ENCODE peak calls at places on chromosomes 16 and 17, in ten cellular contexts. One of them, this sample, is unnamed.

GRCh38 chr17:81832608-81833159 is 407 bp downstream of the MCRIP1 start:
- DNase-seq in BJ: no peak
- DNase-seq in C1 segment of cervical spinal cord: no peak
- DNase-seq in activated T-helper 2 cell treated with anti-CD3 and anti-CD28 coated beads, Interferon-gamma antibody, Interleukin-2, Interleukin-4, amounts not matched to agents 10 μg/mL and 5 μg/mL and 100 μg/mL, durations not matched to agents 14 hours and 24 hours and 36 hours: no peak
- DNase-seq in stimulated activated naive CD4-positive, alpha-beta T cell treated with Interleukin-2 at 50 U/mL for 16 hours: peak
- DNase-seq in T-helper 1 cell: no peak
- DNase-seq in T-cell: peak
- DNase-seq in LoVo: no peak
- DNase-seq in astrocyte of the spinal cord: peak
- DNase-seq in colonic mucosa: peak
- DNase-seq in this sample: peak

GRCh38 chr16:24054649-24055560 is 201.2 kb upstream of the CACNG3 start:
- DNase-seq in astrocyte of the spinal cord: no peak
- DNase-seq in BJ: no peak
- DNase-seq in C1 segment of cervical spinal cord: no peak
- DNase-seq in T-helper 1 cell: no peak
- DNase-seq in activated T-helper 2 cell treated with anti-CD3 and anti-CD28 coated beads, Interferon-gamma antibody, Interleukin-2, Interleukin-4, amounts not matched to agents 10 μg/mL and 5 μg/mL and 100 μg/mL, durations not matched to agents 14 hours and 24 hours and 36 hours: no peak
- DNase-seq in LoVo: no peak
- DNase-seq in colonic mucosa: no peak
- DNase-seq in T-cell: no peak
- DNase-seq in stimulated activated naive CD4-positive, alpha-beta T cell treated with Interleukin-2 at 50 U/mL for 16 hours: no peak
- DNase-seq in this sample: peak

GRCh38 chr16:63037761-63038562 is 1001.7 kb upstream of the CDH8 start:
- DNase-seq in LoVo: no peak
- DNase-seq in colonic mucosa: no peak
- DNase-seq in T-helper 1 cell: no peak
- DNase-seq in C1 segment of cervical spinal cord: no peak
- DNase-seq in astrocyte of the spinal cord: no peak
- DNase-seq in BJ: no peak
- DNase-seq in activated T-helper 2 cell treated with anti-CD3 and anti-CD28 coated beads, Interferon-gamma antibody, Interleukin-2, Interleukin-4, amounts not matched to agents 10 μg/mL and 5 μg/mL and 100 μg/mL, durations not matched to agents 14 hours and 24 hours and 36 hours: no peak
- DNase-seq in T-cell: no peak
- DNase-seq in stimulated activated naive CD4-positive, alpha-beta T cell treated with Interleukin-2 at 50 U/mL for 16 hours: no peak
- DNase-seq in this sample: no peak

GRCh38 chr16:85103096-85104079 is 8.9 kb downstream of the CIBAR2 start:
- DNase-seq in stimulated activated naive CD4-positive, alpha-beta T cell treated with Interleukin-2 at 50 U/mL for 16 hours: no peak
- DNase-seq in BJ: no peak
- DNase-seq in C1 segment of cervical spinal cord: no peak
- DNase-seq in T-cell: peak
- DNase-seq in activated T-helper 2 cell treated with anti-CD3 and anti-CD28 coated beads, Interferon-gamma antibody, Interleukin-2, Interleukin-4, amounts not matched to agents 10 μg/mL and 5 μg/mL and 100 μg/mL, durations not matched to agents 14 hours and 24 hours and 36 hours: no peak
- DNase-seq in T-helper 1 cell: no peak
- DNase-seq in LoVo: no peak
- DNase-seq in colonic mucosa: no peak
- DNase-seq in astrocyte of the spinal cord: no peak
- DNase-seq in this sample: no peak

GRCh38 chr17:79960788-79961522 is 74.7 kb downstream of the TBC1D16 start:
- DNase-seq in colonic mucosa: no peak
- DNase-seq in C1 segment of cervical spinal cord: no peak
- DNase-seq in stimulated activated naive CD4-positive, alpha-beta T cell treated with Interleukin-2 at 50 U/mL for 16 hours: no peak
- DNase-seq in T-helper 1 cell: no peak
- DNase-seq in astrocyte of the spinal cord: no peak
- DNase-seq in LoVo: no peak
- DNase-seq in T-cell: no peak
- DNase-seq in BJ: no peak
- DNase-seq in activated T-helper 2 cell treated with anti-CD3 and anti-CD28 coated beads, Interferon-gamma antibody, Interleukin-2, Interleukin-4, amounts not matched to agents 10 μg/mL and 5 μg/mL and 100 μg/mL, durations not matched to agents 14 hours and 24 hours and 36 hours: no peak
- DNase-seq in this sample: peak

GRCh38 chr16:12067714-12068401 is 91.3 kb downstream of the SNX29 start:
- DNase-seq in astrocyte of the spinal cord: peak
- DNase-seq in T-helper 1 cell: no peak
- DNase-seq in T-cell: peak
- DNase-seq in activated T-helper 2 cell treated with anti-CD3 and anti-CD28 coated beads, Interferon-gamma antibody, Interleukin-2, Interleukin-4, amounts not matched to agents 10 μg/mL and 5 μg/mL and 100 μg/mL, durations not matched to agents 14 hours and 24 hours and 36 hours: peak
- DNase-seq in stimulated activated naive CD4-positive, alpha-beta T cell treated with Interleukin-2 at 50 U/mL for 16 hours: peak
- DNase-seq in BJ: no peak
- DNase-seq in C1 segment of cervical spinal cord: peak
- DNase-seq in LoVo: peak
- DNase-seq in colonic mucosa: peak
- DNase-seq in this sample: peak

GRCh38 chr17:66543526-66543925 is 241.1 kb downstream of the PRKCA start:
- DNase-seq in T-cell: no peak
- DNase-seq in stimulated activated naive CD4-positive, alpha-beta T cell treated with Interleukin-2 at 50 U/mL for 16 hours: no peak
- DNase-seq in astrocyte of the spinal cord: no peak
- DNase-seq in BJ: no peak
- DNase-seq in C1 segment of cervical spinal cord: no peak
- DNase-seq in LoVo: no peak
- DNase-seq in activated T-helper 2 cell treated with anti-CD3 and anti-CD28 coated beads, Interferon-gamma antibody, Interleukin-2, Interleukin-4, amounts not matched to agents 10 μg/mL and 5 μg/mL and 100 μg/mL, durations not matched to agents 14 hours and 24 hours and 36 hours: no peak
- DNase-seq in colonic mucosa: no peak
- DNase-seq in T-helper 1 cell: no peak
- DNase-seq in this sample: no peak

GRCh38 chr16:67719778-67720144 is 645 bp upstream of the GFOD2 start:
- DNase-seq in activated T-helper 2 cell treated with anti-CD3 and anti-CD28 coated beads, Interferon-gamma antibody, Interleukin-2, Interleukin-4, amounts not matched to agents 10 μg/mL and 5 μg/mL and 100 μg/mL, durations not matched to agents 14 hours and 24 hours and 36 hours: peak
- DNase-seq in stimulated activated naive CD4-positive, alpha-beta T cell treated with Interleukin-2 at 50 U/mL for 16 hours: no peak
- DNase-seq in LoVo: peak
- DNase-seq in T-helper 1 cell: no peak
- DNase-seq in C1 segment of cervical spinal cord: peak
- DNase-seq in BJ: no peak
- DNase-seq in colonic mucosa: peak
- DNase-seq in astrocyte of the spinal cord: peak
- DNase-seq in T-cell: no peak
- DNase-seq in this sample: peak

GRCh38 chr17:67992541-67993152 is 3.6 kb downstream of the C17orf58 start:
- DNase-seq in colonic mucosa: peak
- DNase-seq in BJ: no peak
- DNase-seq in C1 segment of cervical spinal cord: no peak
- DNase-seq in astrocyte of the spinal cord: no peak
- DNase-seq in activated T-helper 2 cell treated with anti-CD3 and anti-CD28 coated beads, Interferon-gamma antibody, Interleukin-2, Interleukin-4, amounts not matched to agents 10 μg/mL and 5 μg/mL and 100 μg/mL, durations not matched to agents 14 hours and 24 hours and 36 hours: no peak
- DNase-seq in LoVo: no peak
- DNase-seq in stimulated activated naive CD4-positive, alpha-beta T cell treated with Interleukin-2 at 50 U/mL for 16 hours: no peak
- DNase-seq in T-helper 1 cell: no peak
- DNase-seq in T-cell: no peak
- DNase-seq in this sample: no peak

GRCh38 chr17:63697341-63698286 is 2.3 kb downstream of the LIMD2 start:
- DNase-seq in stimulated activated naive CD4-positive, alpha-beta T cell treated with Interleukin-2 at 50 U/mL for 16 hours: peak
- DNase-seq in colonic mucosa: peak
- DNase-seq in activated T-helper 2 cell treated with anti-CD3 and anti-CD28 coated beads, Interferon-gamma antibody, Interleukin-2, Interleukin-4, amounts not matched to agents 10 μg/mL and 5 μg/mL and 100 μg/mL, durations not matched to agents 14 hours and 24 hours and 36 hours: peak
- DNase-seq in BJ: no peak
- DNase-seq in T-cell: peak
- DNase-seq in astrocyte of the spinal cord: no peak
- DNase-seq in LoVo: peak
- DNase-seq in C1 segment of cervical spinal cord: no peak
- DNase-seq in T-helper 1 cell: peak
- DNase-seq in this sample: no peak

GRCh38 chr17:39927928-39928867 is 666 bp downstream of the LRRC3C start:
- DNase-seq in T-helper 1 cell: no peak
- DNase-seq in T-cell: no peak
- DNase-seq in colonic mucosa: peak
- DNase-seq in C1 segment of cervical spinal cord: no peak
- DNase-seq in LoVo: peak
- DNase-seq in astrocyte of the spinal cord: no peak
- DNase-seq in BJ: no peak
- DNase-seq in stimulated activated naive CD4-positive, alpha-beta T cell treated with Interleukin-2 at 50 U/mL for 16 hours: no peak
- DNase-seq in activated T-helper 2 cell treated with anti-CD3 and anti-CD28 coated beads, Interferon-gamma antibody, Interleukin-2, Interleukin-4, amounts not matched to agents 10 μg/mL and 5 μg/mL and 100 μg/mL, durations not matched to agents 14 hours and 24 hours and 36 hours: no peak
- DNase-seq in this sample: no peak

GRCh38 chr17:2011421-2012371 is 13.4 kb downstream of the RTN4RL1 start:
- DNase-seq in stimulated activated naive CD4-positive, alpha-beta T cell treated with Interleukin-2 at 50 U/mL for 16 hours: no peak
- DNase-seq in C1 segment of cervical spinal cord: no peak
- DNase-seq in T-helper 1 cell: no peak
- DNase-seq in astrocyte of the spinal cord: peak
- DNase-seq in colonic mucosa: no peak
- DNase-seq in BJ: no peak
- DNase-seq in T-cell: no peak
- DNase-seq in activated T-helper 2 cell treated with anti-CD3 and anti-CD28 coated beads, Interferon-gamma antibody, Interleukin-2, Interleukin-4, amounts not matched to agents 10 μg/mL and 5 μg/mL and 100 μg/mL, durations not matched to agents 14 hours and 24 hours and 36 hours: no peak
- DNase-seq in LoVo: peak
- DNase-seq in this sample: peak

GRCh38 chr16:25052161-25052511 is 37.0 kb upstream of the ARHGAP17 start:
- DNase-seq in T-helper 1 cell: no peak
- DNase-seq in BJ: no peak
- DNase-seq in stimulated activated naive CD4-positive, alpha-beta T cell treated with Interleukin-2 at 50 U/mL for 16 hours: no peak
- DNase-seq in LoVo: no peak
- DNase-seq in T-cell: no peak
- DNase-seq in astrocyte of the spinal cord: no peak
- DNase-seq in C1 segment of cervical spinal cord: no peak
- DNase-seq in colonic mucosa: no peak
- DNase-seq in activated T-helper 2 cell treated with anti-CD3 and anti-CD28 coated beads, Interferon-gamma antibody, Interleukin-2, Interleukin-4, amounts not matched to agents 10 μg/mL and 5 μg/mL and 100 μg/mL, durations not matched to agents 14 hours and 24 hours and 36 hours: no peak
- DNase-seq in this sample: no peak

GRCh38 chr17:60006160-60006559 is 41.6 kb upstream of the RNFT1 start:
- DNase-seq in C1 segment of cervical spinal cord: no peak
- DNase-seq in colonic mucosa: no peak
- DNase-seq in LoVo: no peak
- DNase-seq in T-cell: no peak
- DNase-seq in BJ: no peak
- DNase-seq in activated T-helper 2 cell treated with anti-CD3 and anti-CD28 coated beads, Interferon-gamma antibody, Interleukin-2, Interleukin-4, amounts not matched to agents 10 μg/mL and 5 μg/mL and 100 μg/mL, durations not matched to agents 14 hours and 24 hours and 36 hours: no peak
- DNase-seq in stimulated activated naive CD4-positive, alpha-beta T cell treated with Interleukin-2 at 50 U/mL for 16 hours: no peak
- DNase-seq in astrocyte of the spinal cord: no peak
- DNase-seq in T-helper 1 cell: no peak
- DNase-seq in this sample: no peak

GRCh38 chr17:50186661-50187402 is 14.6 kb downstream of the COL1A1 start:
- DNase-seq in colonic mucosa: no peak
- DNase-seq in T-helper 1 cell: no peak
- DNase-seq in T-cell: no peak
- DNase-seq in stimulated activated naive CD4-positive, alpha-beta T cell treated with Interleukin-2 at 50 U/mL for 16 hours: no peak
- DNase-seq in C1 segment of cervical spinal cord: no peak
- DNase-seq in BJ: no peak
- DNase-seq in LoVo: no peak
- DNase-seq in astrocyte of the spinal cord: peak
- DNase-seq in activated T-helper 2 cell treated with anti-CD3 and anti-CD28 coated beads, Interferon-gamma antibody, Interleukin-2, Interleukin-4, amounts not matched to agents 10 μg/mL and 5 μg/mL and 100 μg/mL, durations not matched to agents 14 hours and 24 hours and 36 hours: no peak
- DNase-seq in this sample: no peak

This sample was measured in foreskin melanocyte.